ENCODE peak calls at places on chromosomes 5 and 9, in ten cellular contexts. I is suprapubic skin, L is heart left ventricle, B is stomach, W is IMR-90, T is body of pancreas, G is gastrocnemius medialis, C is A549, Z is NB4, M is right lobe of liver. D is an unnamed sample.

GRCh38 chr5:58318468-58318867 is 141.4 kb downstream of the PLK2 start:
- DNase-seq in I (no peak), L (no peak), B (no peak), W (peak), T (no peak), G (no peak), C (no peak), Z (no peak), M (no peak), D (no peak)

GRCh38 chr5:169917425-169917824 is 62.9 kb downstream of the INSYN2B start:
- DNase-seq in I (no peak), L (no peak), B (no peak), W (no peak), T (no peak), G (no peak), C (no peak), Z (no peak), M (no peak), D (no peak)

GRCh38 chr9:89779816-89780215 is 175.0 kb downstream of the GADD45G start:
- DNase-seq in I (no peak), L (no peak), B (no peak), W (no peak), T (no peak), G (no peak), C (no peak), Z (no peak), M (no peak), D (no peak)

GRCh38 chr9:130522233-130522808 is 57.1 kb upstream of the FUBP3 start:
- DNase-seq in I (no peak), L (no peak), B (no peak), W (no peak), T (no peak), G (no peak), C (no peak), Z (peak), M (no peak), D (no peak)

GRCh38 chr9:37066139-37066725 is 32.2 kb upstream of the PAX5 start:
- DNase-seq in I (no peak), L (no peak), B (no peak), W (no peak), T (no peak), G (no peak), C (no peak), Z (no peak), M (no peak), D (no peak)

GRCh38 chr5:174309131-174309845 is 263.8 kb downstream of the NSG2 start:
- DNase-seq in I (no peak), L (no peak), B (no peak), W (no peak), T (no peak), G (no peak), C (no peak), Z (no peak), M (no peak), D (no peak)

GRCh38 chr5:72519191-72519590 is 12.0 kb upstream of the ZNF366 start:
- DNase-seq in I (no peak), L (no peak), B (no peak), W (no peak), T (no peak), G (no peak), C (no peak), Z (no peak), M (no peak), D (no peak)

GRCh38 chr9:136079916-136080246 is 15.2 kb downstream of the NACC2 start:
- DNase-seq in I (no peak), L (no peak), B (no peak), W (no peak), T (peak), G (no peak), C (no peak), Z (no peak), M (no peak), D (peak)

GRCh38 chr5:116546033-116546742 is 28.4 kb downstream of the SEMA6A start:
- DNase-seq in I (no peak), L (no peak), B (no peak), W (no peak), T (no peak), G (no peak), C (no peak), Z (peak), M (no peak), D (no peak)

GRCh38 chr9:89602978-89603628 is 1.7 kb upstream of the GADD45G start:
- DNase-seq in I (peak), L (peak), B (peak), W (peak), T (peak), G (peak), C (peak), Z (peak), M (peak), D (peak)

GRCh38 chr9:111943200-111943599 is 46.6 kb downstream of the UGCG start:
- DNase-seq in I (no peak), L (no peak), B (no peak), W (no peak), T (no peak), G (no peak), C (no peak), Z (no peak), M (no peak), D (no peak)

GRCh38 chr5:163571755-163572154 is 66.3 kb downstream of the MAT2B start:
- DNase-seq in I (no peak), L (no peak), B (no peak), W (peak), T (no peak), G (no peak), C (no peak), Z (no peak), M (no peak), D (no peak)

GRCh38 chr9:35914307-35914807 is 5.1 kb downstream of the SPAAR start:
- DNase-seq in I (no peak), L (peak), B (peak), W (peak), T (peak), G (no peak), C (peak), Z (peak), M (peak), D (peak)
- TF ChIP-seq POLR2A in I (no peak), L (no peak), B (no peak), W (no peak), T (no peak), G (no peak), C (no peak), Z (no peak), M (no peak), D (no peak)

DNA sequence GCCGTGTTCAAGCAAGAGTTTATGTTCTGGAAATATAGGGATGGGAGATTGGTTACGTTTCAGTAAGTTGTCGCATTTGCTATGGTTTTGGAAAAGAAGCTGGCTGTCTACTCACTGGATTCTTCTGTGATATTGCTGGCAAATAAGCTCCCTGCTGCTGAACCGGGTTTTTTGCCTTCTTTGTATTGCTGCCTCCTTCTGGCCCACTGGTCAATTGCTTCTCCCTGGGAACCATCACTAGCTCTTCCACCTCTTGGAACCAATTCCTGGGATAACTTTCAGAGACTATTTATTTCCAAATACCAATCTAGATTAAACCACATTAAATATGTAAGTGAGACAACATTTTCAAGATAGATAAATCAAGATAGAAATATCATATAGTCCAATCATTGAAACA is 43.0 kb downstream of the NUDT12 start:
- DNase-seq in I (no peak), L (no peak), B (no peak), W (peak), T (no peak), G (no peak), C (no peak), Z (no peak), M (no peak), D (no peak)
- TF ChIP-seq CTCF in I (no peak), L (no peak), B (no peak), W (peak), T (no peak), G (no peak), C (no peak), Z (no peak), M (no peak), D (no peak)

GRCh38 chr5:141636413-141637265 is at the start of the genes HDAC3 and RELL2:
- DNase-seq in I (peak), L (peak), B (peak), W (peak), T (peak), G (peak), C (peak), Z (peak), M (peak), D (peak)
- TF ChIP-seq POLR2A in I (no peak), L (peak), B (no peak), W (peak), T (peak), G (peak), C (peak), Z (peak), M (peak), D (peak)

DNA sequence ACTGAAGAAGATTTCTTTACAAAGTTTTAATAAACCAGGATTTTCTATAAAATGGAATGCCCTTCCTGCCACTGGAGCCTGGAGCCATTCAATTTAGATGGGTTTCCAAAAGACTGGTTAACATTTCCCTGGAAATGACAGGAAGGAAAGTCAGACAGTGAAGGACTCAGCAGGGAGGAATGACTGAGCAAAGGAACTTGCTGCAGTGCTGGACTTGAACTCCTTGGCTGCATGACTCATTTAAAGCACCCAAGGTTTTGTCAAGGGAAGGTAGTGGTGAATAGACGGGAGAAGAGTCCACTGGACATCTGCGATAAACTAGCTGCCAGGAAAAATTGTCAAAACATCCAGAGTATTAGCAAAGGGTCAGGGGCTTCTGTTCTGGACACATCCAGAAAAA is 163.8 kb upstream of the SLC28A3 start:
- DNase-seq in I (no peak), L (no peak), B (no peak), W (no peak), T (no peak), G (no peak), C (no peak), Z (no peak), M (no peak), D (no peak)
- TF ChIP-seq CTCF in I (no peak), L (no peak), B (no peak), W (no peak), T (no peak), G (no peak), C (no peak), Z (no peak), M (no peak), D (no peak)